ENCODE peak calls at places on chromosomes 5 and 9, in ten cellular contexts. J is endothelial cell; Q is CD8-positive, alpha-beta T cell; L is ovary; Y is dorsolateral prefrontal cortex; S is heart right ventricle; N is glutamatergic neuron; V is colonic mucosa; A is HFFc6; D is OCI-LY7. E is an unnamed sample.
A peak's percentile ranks its signal among the peaks of the same experiment; 100 is the strongest.

GRCh38 chr9:76594764-76595410 is 135.9 kb downstream of the GCNT1 start:
- DNase-seq in L (no peak), D (no peak), N (no peak), Q (no peak), V (no peak), J (no peak), S (no peak), Y (no peak), A (no peak), E (no peak)

GRCh38 chr5:3339798-3340115 is 255.9 kb upstream of the IRX1 start:
- DNase-seq in V (no peak), Y (no peak), D (no peak), A (no peak), L (no peak), S (no peak), J (no peak), Q (no peak), N (no peak), E (no peak)

GRCh38 chr5:138676556-138677193 is 76.5 kb upstream of the CTNNA1 start:
- DNase-seq in J (no peak), V (no peak), D (no peak), L (no peak), Q (no peak), Y (no peak), S (no peak), N (no peak), A (no peak), E (no peak)

GRCh38 chr5:147427784-147428401 is 82.0 kb downstream of the DPYSL3 start:
- DNase-seq in D (no peak), J (no peak), A (no peak), V (no peak), L (no peak), Q (no peak), S (no peak), N (no peak), Y (no peak), E (no peak)

GRCh38 chr5:160271396-160271795 is 41.0 kb downstream of the CCNJL start:
- DNase-seq in Q (peak; percentile 34), S (no peak), L (no peak), V (peak; percentile 80), A (no peak), N (no peak), Y (no peak), D (peak; percentile 54), J (peak; percentile 43), E (no peak)

GRCh38 chr5:61280205-61280604 is 51.9 kb upstream of the ZSWIM6 start:
- DNase-seq in Q (no peak), J (no peak), D (no peak), L (no peak), S (no peak), N (no peak), A (peak; percentile 84), V (no peak), Y (no peak), E (no peak)

GRCh38 chr5:89211836-89212235 is 328.9 kb upstream of the MEF2C start:
- DNase-seq in A (peak; percentile 80), J (no peak), Q (no peak), S (no peak), L (no peak), N (no peak), V (no peak), D (no peak), Y (no peak), E (no peak)

GRCh38 chr5:41776435-41776834 is 93.8 kb downstream of the OXCT1 start:
- DNase-seq in S (no peak), N (no peak), Q (no peak), A (no peak), V (no peak), L (no peak), Y (no peak), D (no peak), J (no peak), E (no peak)

GRCh38 chr9:132488611-132489010 is 78.6 kb downstream of the CFAP77 start:
- DNase-seq in V (no peak), A (no peak), J (no peak), N (peak; percentile 61), L (no peak), S (no peak), Y (no peak), Q (no peak), D (no peak), E (no peak)

GRCh38 chr5:154520861-154521453 is 42.9 kb upstream of the HAND1 start:
- DNase-seq in Y (no peak), S (no peak), A (no peak), N (no peak), Q (no peak), D (peak; percentile 21), L (no peak), J (peak; percentile 68), V (peak; percentile 34), E (peak; percentile 50)

GRCh38 chr5:1658665-1659064 is 134.9 kb upstream of the LPCAT1 start:
- DNase-seq in Y (no peak), N (no peak), D (no peak), L (no peak), V (no peak), A (no peak), S (no peak), J (no peak), Q (no peak), E (peak; percentile 7)

GRCh38 chr9:94534901-94535300 is 20.0 kb upstream of the PCAT7 start:
- DNase-seq in V (no peak), Y (no peak), Q (no peak), A (peak; percentile 9), L (no peak), J (no peak), N (no peak), D (no peak), S (no peak), E (no peak)

GRCh38 chr5:37492778-37493555 is 113.8 kb downstream of the WDR70 start:
- DNase-seq in A (no peak), Q (no peak), J (no peak), V (no peak), D (no peak), S (no peak), Y (no peak), N (no peak), L (no peak), E (no peak)

GRCh38 chr5:83313431-83313830 is 158.1 kb upstream of the VCAN start:
- DNase-seq in N (no peak), D (no peak), S (no peak), A (peak; percentile 48), Q (no peak), J (no peak), L (no peak), V (no peak), Y (no peak), E (no peak)

GRCh38 chr5:142864293-142865260 is 94.4 kb downstream of the ARHGAP26 start:
- DNase-seq in N (no peak), Y (no peak), D (no peak), L (no peak), A (no peak), J (no peak), S (no peak), V (no peak), Q (no peak), E (no peak)

GRCh38 chr9:68847765-68848164 is 142.7 kb downstream of the PIP5K1B start:
- DNase-seq in J (no peak), V (no peak), Q (no peak), A (no peak), L (no peak), S (no peak), D (no peak), Y (no peak), N (no peak), E (peak; percentile 20)

GRCh38 chr5:146962801-146963355 is 84.3 kb upstream of the PPP2R2B start:
- DNase-seq in D (no peak), A (no peak), V (no peak), J (no peak), Q (no peak), N (no peak), S (no peak), Y (no peak), L (no peak), E (no peak)

GRCh38 chr5:143008809-143009521 is 238.8 kb downstream of the ARHGAP26 start:
- DNase-seq in V (no peak), S (no peak), N (no peak), D (no peak), Y (peak; percentile 4), Q (peak; percentile 73), L (no peak), J (no peak), A (peak; percentile 97), E (peak; percentile 34)

GRCh38 chr5:80266566-80266965 is 10.7 kb upstream of the SERINC5 start:
- DNase-seq in S (no peak), Y (no peak), V (no peak), N (no peak), J (no peak), Q (no peak), A (no peak), L (no peak), D (no peak), E (no peak)

GRCh38 chr9:98284754-98285153 is 29.3 kb upstream of the TBC1D2 start:
- DNase-seq in J (no peak), D (no peak), V (no peak), Y (no peak), N (no peak), L (no peak), A (no peak), S (no peak), Q (no peak), E (no peak)
- TF ChIP-seq CTCF in J (no peak), D (no peak), V (no peak), Y (no peak), N (no peak), L (no peak), A (no peak), S (no peak), Q (no peak), E (no peak)

GRCh38 chr5:39302507-39302906 is 61.8 kb downstream of the C9 start:
- DNase-seq in D (no peak), A (no peak), N (no peak), J (no peak), Y (no peak), L (no peak), S (no peak), Q (no peak), V (no peak), E (no peak)

GRCh38 chr5:39294736-39295135 is 69.6 kb downstream of the C9 start:
- DNase-seq in L (no peak), A (no peak), Q (no peak), J (no peak), V (no peak), N (no peak), D (no peak), S (no peak), Y (no peak), E (no peak)

GRCh38 chr5:39299962-39300361 is 64.3 kb downstream of the C9 start:
- DNase-seq in Y (no peak), S (no peak), Q (no peak), J (no peak), A (no peak), V (no peak), N (no peak), L (no peak), D (no peak), E (no peak)
- TF ChIP-seq CTCF in Y (no peak), S (no peak), Q (no peak), J (no peak), A (no peak), V (no peak), N (no peak), L (no peak), D (no peak), E (no peak)

GRCh38 chr9:9133526-9133925 is 1333.9 kb upstream of the DMAC1 start:
- DNase-seq in D (no peak), S (no peak), A (no peak), V (no peak), Q (no peak), Y (no peak), N (no peak), J (no peak), L (no peak), E (no peak)
- TF ChIP-seq CTCF in D (no peak), S (no peak), A (no peak), V (no peak), Q (no peak), Y (no peak), N (no peak), J (no peak), L (no peak), E (no peak)

GRCh38 chr9:71768388-71769174 is at the start of gene CEMIP2:
- DNase-seq in S (peak; percentile 91), D (peak; percentile 88), Q (peak; percentile 86), J (peak; percentile 88), L (peak; percentile 90), A (peak; percentile 89), Y (peak; percentile 84), N (peak; percentile 93), V (peak; percentile 91), E (peak; percentile 93)
- TF ChIP-seq CTCF in S (no peak), D (no peak), Q (peak; percentile 63), J (no peak), L (no peak), A (peak; percentile 55), Y (peak; percentile 42), N (no peak), V (no peak), E (peak; percentile 84)

E was measured in GM20000.